ENCODE peak calls at places on chromosome 16, in six cellular contexts. One of them, this sample, is unnamed.

GRCh38 chr16:63324306-63324705 is 1288.1 kb upstream of the CDH8 start:
- DNase-seq in stomach: no peak
- DNase-seq in fibroblast of lung: peak
- DNase-seq in kidney: no peak
- DNase-seq in ovary: no peak
- DNase-seq in epithelial cell of esophagus: no peak
- DNase-seq in this sample: no peak

GRCh38 chr16:29995330-29995910 is at the start of gene HIRIP3:
- DNase-seq in ovary: peak
- DNase-seq in kidney: peak
- DNase-seq in epithelial cell of esophagus: peak
- DNase-seq in stomach: peak
- DNase-seq in fibroblast of lung: peak
- DNase-seq in this sample: peak

GRCh38 chr16:53159781-53160436 is 105.1 kb downstream of the CHD9 start:
- DNase-seq in ovary: no peak
- DNase-seq in fibroblast of lung: peak
- DNase-seq in kidney: no peak
- DNase-seq in epithelial cell of esophagus: peak
- DNase-seq in stomach: no peak
- DNase-seq in this sample: peak

GRCh38 chr16:11585460-11586374 is 1.0 kb downstream of the LITAF start:
- DNase-seq in epithelial cell of esophagus: peak
- DNase-seq in kidney: peak
- DNase-seq in fibroblast of lung: no peak
- DNase-seq in ovary: peak
- DNase-seq in stomach: peak
- DNase-seq in this sample: peak

GRCh38 chr16:23694707-23695373 is 16.2 kb downstream of the PLK1 start:
- DNase-seq in stomach: no peak
- DNase-seq in ovary: no peak
- DNase-seq in kidney: peak
- DNase-seq in epithelial cell of esophagus: no peak
- DNase-seq in fibroblast of lung: peak
- DNase-seq in this sample: no peak

GRCh38 chr16:83215417-83216001 is 588.7 kb downstream of the CDH13 start:
- DNase-seq in ovary: no peak
- DNase-seq in fibroblast of lung: peak
- DNase-seq in kidney: no peak
- DNase-seq in stomach: peak
- DNase-seq in epithelial cell of esophagus: peak
- DNase-seq in this sample: peak

GRCh38 chr16:61726125-61726524 is 310.1 kb downstream of the CDH8 start:
- DNase-seq in ovary: no peak
- DNase-seq in stomach: no peak
- DNase-seq in fibroblast of lung: no peak
- DNase-seq in epithelial cell of esophagus: no peak
- DNase-seq in kidney: no peak
- DNase-seq in this sample: no peak

GRCh38 chr16:16067127-16067526 is 117.7 kb downstream of the ABCC1 start:
- DNase-seq in fibroblast of lung: peak
- DNase-seq in ovary: no peak
- DNase-seq in stomach: no peak
- DNase-seq in kidney: peak
- DNase-seq in epithelial cell of esophagus: no peak
- DNase-seq in this sample: no peak

GRCh38 chr16:2472885-2473284 is 1.8 kb downstream of the NTN3 start:
- DNase-seq in kidney: peak
- DNase-seq in stomach: no peak
- DNase-seq in fibroblast of lung: no peak
- DNase-seq in ovary: peak
- DNase-seq in epithelial cell of esophagus: no peak
- DNase-seq in this sample: peak

GRCh38 chr16:12866981-12867551 is 34.3 kb upstream of the SHISA9 start:
- DNase-seq in fibroblast of lung: no peak
- DNase-seq in ovary: no peak
- DNase-seq in stomach: no peak
- DNase-seq in kidney: no peak
- DNase-seq in epithelial cell of esophagus: no peak
- DNase-seq in this sample: no peak

GRCh38 chr16:11880047-11880446 is 28.7 kb upstream of the RSL1D1 start:
- DNase-seq in epithelial cell of esophagus: peak
- DNase-seq in fibroblast of lung: no peak
- DNase-seq in stomach: no peak
- DNase-seq in kidney: no peak
- DNase-seq in ovary: no peak
- DNase-seq in this sample: no peak

GRCh38 chr16:88541831-88542230 is 28.4 kb upstream of the ZC3H18 start:
- DNase-seq in fibroblast of lung: no peak
- DNase-seq in kidney: no peak
- DNase-seq in ovary: no peak
- DNase-seq in epithelial cell of esophagus: no peak
- DNase-seq in stomach: no peak
- DNase-seq in this sample: no peak

DNA sequence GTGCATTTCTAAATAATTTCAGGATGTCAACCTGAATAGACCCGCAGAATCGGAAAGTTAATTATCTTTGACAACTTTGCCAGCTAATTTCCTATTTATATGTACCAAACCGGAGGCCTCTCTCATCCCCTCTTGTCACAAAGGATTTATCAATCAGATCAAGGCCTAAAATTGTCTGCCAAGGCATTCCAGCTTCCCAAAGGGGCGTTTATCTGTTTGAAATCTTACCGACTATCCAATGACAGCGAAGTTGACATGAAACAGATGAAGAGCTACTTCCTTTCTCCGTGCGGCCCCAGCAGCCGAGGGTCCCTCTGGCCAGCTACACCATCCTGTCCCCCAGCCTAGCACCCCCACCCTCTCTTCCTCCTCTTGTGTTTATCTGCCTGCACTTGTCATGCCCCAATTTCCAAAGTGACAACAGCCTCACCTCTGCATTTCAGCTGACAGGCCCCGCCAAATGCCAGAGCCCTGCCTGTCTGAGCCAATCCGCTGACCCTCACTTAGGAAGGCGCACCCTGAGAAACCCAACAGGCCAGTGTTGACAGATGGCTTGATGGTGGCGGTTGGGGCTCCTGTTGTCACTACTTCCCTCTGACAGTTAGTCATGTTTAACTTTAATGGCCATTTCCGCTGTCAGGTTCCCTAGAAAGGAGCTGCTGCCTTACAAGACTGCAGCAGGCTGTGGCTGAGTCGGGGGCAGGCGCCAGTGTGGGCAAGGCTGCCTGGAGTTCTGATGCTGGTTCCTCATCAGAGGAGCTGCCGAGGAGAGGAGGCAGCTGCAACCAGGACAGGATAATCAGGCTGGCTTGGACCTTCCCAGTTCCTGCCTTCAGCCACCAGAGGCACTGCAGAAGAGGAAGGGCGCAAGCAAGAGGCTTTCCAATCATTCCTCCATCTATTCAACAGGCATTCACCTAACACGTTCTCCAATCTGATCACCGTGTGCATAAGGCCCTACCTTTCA is 223.4 kb upstream of the DYNLRB2 start:
- DNase-seq in epithelial cell of esophagus: peak
- DNase-seq in stomach: no peak
- DNase-seq in fibroblast of lung: no peak
- DNase-seq in kidney: no peak
- DNase-seq in ovary: no peak
- DNase-seq in this sample: no peak
- TF ChIP-seq CTCF in epithelial cell of esophagus: peak
- TF ChIP-seq CTCF in stomach: no peak
- TF ChIP-seq CTCF in fibroblast of lung: peak
- TF ChIP-seq CTCF in kidney: no peak
- TF ChIP-seq CTCF in ovary: no peak
- TF ChIP-seq CTCF in this sample: no peak

GRCh38 chr16:81547194-81547918 is 102.7 kb downstream of the CMIP start:
- DNase-seq in fibroblast of lung: no peak
- DNase-seq in stomach: no peak
- DNase-seq in ovary: no peak
- DNase-seq in kidney: peak
- DNase-seq in epithelial cell of esophagus: no peak
- DNase-seq in this sample: no peak
- TF ChIP-seq CTCF in fibroblast of lung: no peak
- TF ChIP-seq CTCF in stomach: no peak
- TF ChIP-seq CTCF in ovary: no peak
- TF ChIP-seq CTCF in kidney: no peak
- TF ChIP-seq CTCF in epithelial cell of esophagus: no peak
- TF ChIP-seq CTCF in this sample: no peak

DNA sequence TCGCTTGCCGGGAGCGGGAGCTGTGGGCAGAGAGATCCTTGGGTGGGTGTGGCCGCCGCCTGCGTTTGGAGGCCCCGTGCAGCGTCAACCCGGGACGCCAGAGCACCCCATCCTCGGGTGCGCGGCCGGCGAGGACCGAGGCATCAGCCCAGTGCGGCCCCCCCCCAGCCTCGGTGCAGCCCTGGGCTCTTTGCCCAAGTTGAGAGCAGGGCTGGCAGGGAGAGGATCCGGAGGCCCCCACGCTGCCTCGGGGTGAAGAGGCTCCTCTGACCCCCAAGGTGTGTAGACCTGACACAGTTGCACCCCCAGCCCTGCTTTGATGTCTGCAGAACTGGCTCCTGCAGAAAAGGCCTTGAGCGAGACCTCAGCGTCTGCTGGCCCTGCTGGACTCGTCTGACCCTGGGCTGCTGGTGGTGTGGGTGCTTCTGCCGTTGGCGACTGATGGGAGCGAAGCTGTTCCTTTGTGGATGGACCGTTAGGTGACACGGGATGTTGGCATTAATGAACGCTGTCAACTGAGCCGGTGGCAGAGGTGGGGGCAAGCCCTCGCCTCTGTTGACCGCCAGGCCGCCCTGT is 8.0 kb downstream of the CACNA1H start:
- DNase-seq in epithelial cell of esophagus: no peak
- DNase-seq in fibroblast of lung: no peak
- DNase-seq in ovary: no peak
- DNase-seq in kidney: no peak
- DNase-seq in stomach: no peak
- DNase-seq in this sample: no peak
- TF ChIP-seq CTCF in epithelial cell of esophagus: no peak
- TF ChIP-seq CTCF in fibroblast of lung: no peak
- TF ChIP-seq CTCF in ovary: no peak
- TF ChIP-seq CTCF in kidney: no peak
- TF ChIP-seq CTCF in stomach: no peak
- TF ChIP-seq CTCF in this sample: no peak

DNA sequence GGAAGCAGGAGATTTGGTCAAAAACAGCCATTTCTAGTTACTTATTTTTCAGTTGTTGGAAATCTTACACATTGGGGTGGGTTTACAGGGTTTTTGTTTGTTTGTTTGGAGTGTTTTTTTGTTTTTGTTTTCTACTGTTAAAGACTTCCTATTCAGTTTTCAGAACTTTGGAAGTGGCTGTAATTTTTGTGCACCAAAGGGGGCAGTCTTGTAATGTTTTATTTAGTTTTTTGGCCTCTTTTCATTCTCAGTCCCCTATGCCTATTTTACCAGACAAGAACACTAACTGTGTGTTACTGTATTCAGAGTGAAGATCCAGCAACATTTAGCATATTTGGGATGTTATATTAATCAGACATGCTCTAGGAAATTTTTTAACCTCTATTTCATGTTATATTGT is 20.6 kb downstream of the TPPP3 start:
- DNase-seq in epithelial cell of esophagus: peak
- DNase-seq in fibroblast of lung: peak
- DNase-seq in ovary: no peak
- DNase-seq in stomach: no peak
- DNase-seq in kidney: no peak
- DNase-seq in this sample: no peak
- TF ChIP-seq CTCF in epithelial cell of esophagus: peak
- TF ChIP-seq CTCF in fibroblast of lung: peak
- TF ChIP-seq CTCF in ovary: peak
- TF ChIP-seq CTCF in stomach: no peak
- TF ChIP-seq CTCF in kidney: peak
- TF ChIP-seq CTCF in this sample: peak

GRCh38 chr16:25395528-25395927 is 137.9 kb upstream of the ZKSCAN2 start:
- DNase-seq in epithelial cell of esophagus: no peak
- DNase-seq in ovary: no peak
- DNase-seq in stomach: no peak
- DNase-seq in kidney: no peak
- DNase-seq in fibroblast of lung: no peak
- DNase-seq in this sample: no peak
- TF ChIP-seq CTCF in epithelial cell of esophagus: no peak
- TF ChIP-seq CTCF in ovary: no peak
- TF ChIP-seq CTCF in stomach: no peak
- TF ChIP-seq CTCF in kidney: no peak
- TF ChIP-seq CTCF in fibroblast of lung: no peak
- TF ChIP-seq CTCF in this sample: no peak

GRCh38 chr16:79431923-79432322 is 168.6 kb downstream of the MAF start:
- DNase-seq in epithelial cell of esophagus: no peak
- DNase-seq in kidney: no peak
- DNase-seq in fibroblast of lung: no peak
- DNase-seq in ovary: no peak
- DNase-seq in stomach: no peak
- DNase-seq in this sample: no peak
- TF ChIP-seq CTCF in epithelial cell of esophagus: no peak
- TF ChIP-seq CTCF in kidney: no peak
- TF ChIP-seq CTCF in fibroblast of lung: no peak
- TF ChIP-seq CTCF in ovary: no peak
- TF ChIP-seq CTCF in stomach: no peak
- TF ChIP-seq CTCF in this sample: no peak